ENCODE peak calls at places on chromosome 19, in five cellular contexts. R, M, Y, P and H are unnamed samples.

GRCh38 chr19:2235396-2236284 is 489 bp downstream of the PLEKHJ1 start:
- DNase-seq in P (peak), Y (peak), M (no peak), R (no peak), H (no peak)

GRCh38 chr19:31356587-31357314 is 7.5 kb upstream of the TSHZ3 start:
- DNase-seq in R (no peak), M (no peak), Y (no peak), P (no peak), H (no peak)

GRCh38 chr19:42121666-42122069 is 10.6 kb downstream of the POU2F2 start:
- DNase-seq in Y (no peak), P (no peak), M (peak), R (peak), H (no peak)

GRCh38 chr19:47071731-47072130 is 23.3 kb upstream of the TMEM160 start:
- DNase-seq in P (no peak), M (no peak), Y (no peak), R (no peak), H (no peak)

GRCh38 chr19:16400911-16401675 is 70.7 kb downstream of the EPS15L1 start:
- DNase-seq in M (no peak), Y (no peak), P (no peak), R (peak), H (no peak)

GRCh38 chr19:13103961-13104847 is 1.5 kb upstream of the LYL1 start:
- DNase-seq in M (no peak), Y (no peak), R (peak), P (no peak), H (peak)

GRCh38 chr19:19655051-19655594 is 8.4 kb downstream of the ATP13A1 start:
- DNase-seq in R (no peak), P (no peak), Y (no peak), M (no peak), H (no peak)

GRCh38 chr19:55526216-55527196 is 10.4 kb downstream of the SBK2 start:
- DNase-seq in R (no peak), Y (peak), P (peak), M (no peak), H (no peak)

GRCh38 chr19:4186087-4186993 is 3.9 kb downstream of the ANKRD24 start:
- DNase-seq in R (no peak), M (peak), P (peak), Y (peak), H (peak)

GRCh38 chr19:54207908-54208783 is 7.5 kb downstream of the RPS9 start:
- DNase-seq in Y (no peak), M (no peak), R (peak), P (peak), H (no peak)

GRCh38 chr19:46408611-46409039 is 4.7 kb downstream of the CCDC8 start:
- DNase-seq in M (no peak), P (no peak), Y (no peak), R (no peak), H (no peak)

GRCh38 chr19:37982655-37983054 is 75.6 kb downstream of the SIPA1L3 start:
- DNase-seq in Y (no peak), M (no peak), R (no peak), P (no peak), H (no peak)

GRCh38 chr19:5360003-5360820 is 19.6 kb upstream of the PTPRS start:
- DNase-seq in P (no peak), M (no peak), R (no peak), Y (no peak), H (no peak)

GRCh38 chr19:51676566-51677083 is 16.5 kb upstream of the SPACA6 start:
- DNase-seq in M (no peak), P (no peak), R (no peak), Y (no peak), H (no peak)

GRCh38 chr19:2482354-2483038 is 6.6 kb downstream of the GADD45B start:
- DNase-seq in M (no peak), P (no peak), Y (no peak), R (no peak), H (no peak)

GRCh38 chr19:16661480-16662034 is 618 bp downstream of the TMEM38A start:
- DNase-seq in M (no peak), Y (peak), R (peak), P (no peak), H (no peak)

GRCh38 chr19:12965017-12965811 is 4.2 kb upstream of the DAND5 start:
- DNase-seq in Y (peak), M (peak), P (peak), R (peak), H (no peak)

GRCh38 chr19:45117666-45118065 is 24.7 kb downstream of the PPP1R37 start:
- DNase-seq in P (no peak), R (no peak), M (no peak), Y (no peak), H (no peak)

GRCh38 chr19:50414850-50415660 is 3.7 kb upstream of the SPIB start:
- DNase-seq in P (peak), Y (no peak), R (no peak), M (no peak), H (peak)